ENCODE peak calls at places on chromosome 10, in eight cellular contexts. P is NCI-H345, Z is suprapubic skin, R is SW480, S is astrocyte of the spinal cord, T is KBM-7, G is small intestine, J is AG04450. C is an unnamed sample.

GRCh38 chr10:62038609-62039190 is 137.2 kb downstream of the ARID5B start:
- DNase-seq in P (peak; percentile 27), Z (peak; percentile 79), R (peak; percentile 46), S (peak; percentile 81), T (peak; percentile 82), G (peak; percentile 80), J (no peak), C (no peak)

GRCh38 chr10:58010076-58010475 is 257.6 kb downstream of the IPMK start:
- DNase-seq in P (no peak), Z (no peak), R (no peak), S (no peak), T (no peak), G (no peak), J (no peak), C (no peak)

GRCh38 chr10:127919418-127920191 is 12.7 kb downstream of the PTPRE start:
- DNase-seq in P (no peak), Z (no peak), R (peak; percentile 33), S (peak; percentile 77), T (peak; percentile 3), G (no peak), J (no peak), C (no peak)

GRCh38 chr10:77428776-77429395 is 208.7 kb downstream of the KCNMA1 start:
- DNase-seq in P (peak; percentile 22), Z (no peak), R (peak; percentile 30), S (peak; percentile 81), T (no peak), G (peak; percentile 22), J (peak; percentile 60), C (no peak)

GRCh38 chr10:115762029-115762428 is 511.0 kb downstream of the GFRA1 start:
- DNase-seq in P (no peak), Z (no peak), R (no peak), S (peak; percentile 27), T (no peak), G (no peak), J (no peak), C (no peak)

GRCh38 chr10:55426138-55426537 is 625.1 kb upstream of the PCDH15 start:
- DNase-seq in P (no peak), Z (no peak), R (no peak), S (no peak), T (no peak), G (no peak), J (no peak), C (peak; percentile 60)

GRCh38 chr10:98636921-98637329 is 190.2 kb upstream of the HPS1 start:
- DNase-seq in P (no peak), Z (no peak), R (no peak), S (no peak), T (no peak), G (no peak), J (no peak), C (no peak)

GRCh38 chr10:3785849-3786290 is 861 bp upstream of the KLF6 start:
- DNase-seq in P (no peak), Z (no peak), R (peak; percentile 31), S (peak; percentile 66), T (no peak), G (no peak), J (no peak), C (no peak)

GRCh38 chr10:71547841-71548493 is 151.2 kb downstream of the CDH23 start:
- DNase-seq in P (no peak), Z (no peak), R (no peak), S (peak; percentile 81), T (no peak), G (no peak), J (no peak), C (no peak)

GRCh38 chr10:17607603-17608332 is 9.4 kb downstream of the HACD1 start:
- DNase-seq in P (peak; percentile 10), Z (no peak), R (peak; percentile 56), S (peak; percentile 63), T (peak; percentile 54), G (peak; percentile 51), J (peak; percentile 27), C (no peak)

GRCh38 chr10:78804356-78805032 is 264.3 kb upstream of the ZMIZ1 start:
- DNase-seq in P (no peak), Z (no peak), R (no peak), S (no peak), T (no peak), G (no peak), J (no peak), C (no peak)

GRCh38 chr10:130061760-130062159 is 48.9 kb downstream of the C10orf143 start:
- DNase-seq in P (no peak), Z (no peak), R (no peak), S (no peak), T (no peak), G (no peak), J (no peak), C (no peak)

GRCh38 chr10:31896972-31897384 is 31.7 kb downstream of the ARHGAP12 start:
- DNase-seq in P (no peak), Z (no peak), R (no peak), S (peak; percentile 78), T (no peak), G (peak; percentile 15), J (no peak), C (no peak)

GRCh38 chr10:68408898-68409518 is 1.9 kb upstream of the RUFY2 start:
- DNase-seq in P (no peak), Z (no peak), R (no peak), S (no peak), T (no peak), G (no peak), J (no peak), C (no peak)

GRCh38 chr10:66505003-66505707 is 420.7 kb upstream of the LRRTM3 start:
- DNase-seq in P (no peak), Z (no peak), R (no peak), S (no peak), T (no peak), G (no peak), J (no peak), C (no peak)

GRCh38 chr10:116741391-116742351 is 695 bp downstream of the HSPA12A start:
- DNase-seq in P (no peak), Z (no peak), R (no peak), S (no peak), T (no peak), G (no peak), J (no peak), C (no peak)

GRCh38 chr10:33652870-33653269 is 318.4 kb upstream of the NRP1 start:
- DNase-seq in P (no peak), Z (no peak), R (no peak), S (no peak), T (no peak), G (no peak), J (no peak), C (no peak)

GRCh38 chr10:14579405-14579804 is 195.3 kb downstream of the FAM107B start:
- DNase-seq in P (no peak), Z (no peak), R (no peak), S (no peak), T (no peak), G (no peak), J (no peak), C (no peak)

GRCh38 chr10:130834170-130834569 is 477.4 kb downstream of the TCERG1L start:
- DNase-seq in P (no peak), Z (no peak), R (no peak), S (no peak), T (no peak), G (no peak), J (no peak), C (no peak)

GRCh38 chr10:132591166-132591971 is 53.8 kb downstream of the INPP5A start:
- DNase-seq in P (no peak), Z (peak; percentile 44), R (no peak), S (peak; percentile 69), T (no peak), G (peak; percentile 82), J (no peak), C (no peak)

GRCh38 chr10:133247681-133248333 is 10.2 kb downstream of the VENTX start:
- DNase-seq in P (no peak), Z (no peak), R (no peak), S (no peak), T (no peak), G (no peak), J (no peak), C (no peak)

GRCh38 chr10:29305031-29305335 is 16.1 kb downstream of the LYZL1 start:
- DNase-seq in P (no peak), Z (no peak), R (no peak), S (no peak), T (no peak), G (no peak), J (no peak), C (no peak)

GRCh38 chr10:6667679-6668270 is 87.7 kb upstream of the PRKCQ start:
- DNase-seq in P (no peak), Z (no peak), R (peak; percentile 40), S (peak; percentile 45), T (peak; percentile 71), G (peak; percentile 23), J (no peak), C (no peak)

GRCh38 chr10:45463244-45464116 is 89.5 kb downstream of the ALOX5 start:
- DNase-seq in P (no peak), Z (no peak), R (no peak), S (no peak), T (no peak), G (no peak), J (no peak), C (no peak)

GRCh38 chr10:12299222-12299973 is 49.9 kb upstream of the CAMK1D start:
- DNase-seq in P (peak; percentile 8), Z (no peak), R (no peak), S (no peak), T (no peak), G (no peak), J (no peak), C (no peak)

GRCh38 chr10:102627141-102627445 is 17.2 kb upstream of the TRIM8 start:
- DNase-seq in P (no peak), Z (no peak), R (no peak), S (no peak), T (no peak), G (no peak), J (no peak), C (no peak)

GRCh38 chr10:79374312-79375191 is 27.3 kb downstream of the PPIF start:
- DNase-seq in P (peak; percentile 56), Z (peak; percentile 87), R (peak; percentile 54), S (peak; percentile 59), T (peak; percentile 72), G (peak; percentile 79), J (peak; percentile 45), C (peak; percentile 87)

GRCh38 chr10:86824151-86824550 is 67.7 kb downstream of the BMPR1A start:
- DNase-seq in P (no peak), Z (no peak), R (no peak), S (no peak), T (no peak), G (no peak), J (no peak), C (no peak)